ENCODE peak calls at places on chromosomes 13 and 19, in six cellular contexts. W, G, R, T, P and D are unnamed samples. For H3K9me3, the result is how much of the 10 kb centered on the place peaks cover.

GRCh38 chr13:43800828-43801227 is 14.1 kb upstream of the ENOX1 start:
- DNase-seq in W (no peak), G (no peak), R (no peak), T (no peak), P (no peak), D (no peak)

GRCh38 chr13:42377640-42378382 is 105.9 kb downstream of the AKAP11 start:
- DNase-seq in W (no peak), G (no peak), R (no peak), T (no peak), P (no peak), D (no peak)

GRCh38 chr19:39410620-39411005 is 1.9 kb upstream of the PLEKHG2 start:
- DNase-seq in W (no peak), G (peak), R (no peak), T (no peak), P (no peak), D (no peak)

GRCh38 chr19:2059422-2060201 is 8.6 kb upstream of the MKNK2 start:
- DNase-seq in W (no peak), G (peak), R (peak), T (no peak), P (no peak), D (peak)

GRCh38 chr19:6740589-6741348 is 1.3 kb downstream of the TRIP10 start:
- DNase-seq in W (no peak), G (peak), R (peak), T (no peak), P (peak), D (peak)

GRCh38 chr19:24052811-24053210 is 34.2 kb upstream of the ZNF254 start:
- DNase-seq in W (no peak), G (no peak), R (no peak), T (no peak), P (no peak), D (no peak)

GRCh38 chr19:10538204-10538603 is 5.5 kb upstream of the ATG4D start:
- DNase-seq in W (no peak), G (no peak), R (no peak), T (no peak), P (no peak), D (no peak)

GRCh38 chr19:2046046-2046907 is 4.8 kb downstream of the MKNK2 start:
- DNase-seq in W (no peak), G (no peak), R (no peak), T (no peak), P (no peak), D (no peak)

GRCh38 chr19:11378319-11379189 is 4.1 kb downstream of the SWSAP1 start:
- DNase-seq in W (no peak), G (peak), R (peak), T (no peak), P (peak), D (peak)

GRCh38 chr13:46057251-46058015 is 4.9 kb upstream of the ZC3H13 start:
- DNase-seq in W (no peak), G (no peak), R (no peak), T (no peak), P (no peak), D (no peak)

GRCh38 chr13:91162180-91162579 is 185.3 kb upstream of the MIR17HG start:
- DNase-seq in W (no peak), G (no peak), R (no peak), T (no peak), P (no peak), D (no peak)

GRCh38 chr19:11451942-11452813 is 16.7 kb downstream of the PRKCSH start:
- DNase-seq in W (no peak), G (no peak), R (no peak), T (no peak), P (no peak), D (no peak)

DNA sequence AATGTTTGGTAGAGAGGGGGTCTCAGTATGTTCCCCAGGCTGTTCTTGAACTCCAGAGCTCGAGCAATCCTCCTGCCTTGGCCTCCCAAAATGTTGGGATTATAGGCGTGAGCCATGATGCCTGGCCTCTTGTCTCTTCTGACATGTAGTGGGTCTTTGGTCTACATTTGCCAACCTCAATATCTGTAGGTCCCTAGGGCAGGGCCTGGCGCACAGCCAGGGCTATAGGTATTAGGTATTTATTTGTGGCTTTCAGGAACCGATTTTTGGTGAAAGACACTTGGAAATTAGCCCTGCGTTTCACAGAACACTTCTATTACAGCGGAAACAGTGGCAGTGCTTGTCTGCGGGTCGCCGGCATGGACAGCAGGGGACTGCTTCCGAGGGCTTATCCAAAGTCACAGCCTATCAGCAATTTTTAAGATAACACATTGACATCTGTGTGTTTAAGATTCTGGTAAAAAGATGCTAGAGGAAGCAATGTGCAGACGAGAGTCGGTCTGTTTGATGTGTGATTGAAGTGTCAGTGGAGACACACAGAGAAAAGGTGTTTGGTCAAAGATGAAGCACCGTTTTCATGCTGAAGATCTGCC is 14.5 kb downstream of the ZNF536 start:
- DNase-seq in W (no peak), G (no peak), R (no peak), T (no peak), P (no peak), D (no peak)
- H3K9me3 ChIP-seq in W (under half), G (under half), R (under half), T (under half), P (under half), D (under half)

GRCh38 chr19:52221831-52222375 is 32.1 kb downstream of the PPP2R1A start:
- DNase-seq in W (no peak), G (no peak), R (no peak), T (no peak), P (no peak), D (no peak)
- H3K9me3 ChIP-seq in W (under half), G (under half), R (under half), T (under half), P (under half), D (under half)

GRCh38 chr19:51993422-51993821 is 6.8 kb upstream of the ZNF350 start:
- DNase-seq in W (no peak), G (no peak), R (no peak), T (no peak), P (no peak), D (no peak)
- H3K9me3 ChIP-seq in W (half or more), G (half or more), R (half or more), T (half or more), P (half or more), D (under half)

GRCh38 chr13:95714142-95714832 is 37.3 kb downstream of the DNAJC3 start:
- DNase-seq in W (no peak), G (no peak), R (no peak), T (no peak), P (no peak), D (no peak)
- H3K9me3 ChIP-seq in W (under half), G (under half), R (under half), T (under half), P (under half), D (under half)

DNA sequence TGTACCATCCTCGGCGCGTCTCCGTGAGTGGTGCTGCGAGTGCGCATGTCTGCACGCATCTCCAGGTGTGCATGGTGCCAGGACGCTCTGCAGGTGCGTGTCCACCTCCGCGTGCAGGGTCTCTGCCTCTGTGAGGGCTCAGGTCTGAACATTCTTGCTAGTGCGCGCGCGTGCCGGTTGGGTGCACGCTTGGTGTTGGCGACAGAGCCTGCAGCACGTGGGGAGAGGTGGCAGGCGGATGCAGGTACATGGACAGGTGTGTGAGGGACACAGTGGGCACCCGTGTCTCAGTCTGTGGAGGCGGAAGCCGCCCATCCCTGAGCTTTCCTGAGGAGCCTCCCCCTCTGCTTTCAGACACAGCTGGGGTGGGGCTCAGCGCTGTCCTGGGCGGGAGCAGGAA is 4.9 kb upstream of the OR10H2 start:
- DNase-seq in W (no peak), G (no peak), R (no peak), T (no peak), P (no peak), D (no peak)
- H3K9me3 ChIP-seq in W (under half), G (under half), R (under half), T (under half), P (under half), D (under half)

GRCh38 chr19:58009666-58010301 is 7.2 kb upstream of the ZNF606 start:
- DNase-seq in W (no peak), G (peak), R (peak), T (no peak), P (peak), D (peak)
- H3K9me3 ChIP-seq in W (half or more), G (under half), R (half or more), T (half or more), P (half or more), D (under half)

DNA sequence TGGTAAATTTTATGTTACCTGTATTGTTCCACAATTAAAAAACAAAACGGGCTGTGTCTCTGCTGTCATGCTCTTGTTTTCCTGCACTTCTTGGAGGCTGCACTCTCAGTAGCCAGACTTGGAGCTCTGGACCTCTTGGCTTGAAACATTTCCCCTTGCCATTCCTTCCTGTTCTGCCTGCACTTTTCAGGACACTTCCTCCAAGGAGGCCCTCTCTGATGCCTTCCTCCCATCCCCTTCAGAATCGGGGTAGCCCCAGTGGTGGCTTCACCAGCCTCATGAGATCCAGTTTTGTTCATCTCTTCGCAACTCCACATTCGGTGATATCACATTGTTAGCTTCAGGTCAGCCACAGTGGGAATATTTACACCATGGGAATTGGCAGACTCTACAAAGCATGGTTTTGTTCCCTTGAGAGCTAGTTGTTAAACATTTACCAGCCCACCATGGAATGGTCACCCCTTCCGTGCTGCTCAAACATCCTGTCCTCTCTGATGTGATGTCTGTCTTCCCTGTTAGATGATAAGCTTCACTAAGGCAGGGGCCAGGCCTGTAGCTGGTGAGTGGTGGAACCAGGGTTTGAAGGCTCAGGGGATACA is 40.2 kb upstream of the PEG3 start:
- DNase-seq in W (no peak), G (no peak), R (no peak), T (no peak), P (no peak), D (no peak)
- H3K9me3 ChIP-seq in W (half or more), G (under half), R (under half), T (under half), P (under half), D (under half)

DNA sequence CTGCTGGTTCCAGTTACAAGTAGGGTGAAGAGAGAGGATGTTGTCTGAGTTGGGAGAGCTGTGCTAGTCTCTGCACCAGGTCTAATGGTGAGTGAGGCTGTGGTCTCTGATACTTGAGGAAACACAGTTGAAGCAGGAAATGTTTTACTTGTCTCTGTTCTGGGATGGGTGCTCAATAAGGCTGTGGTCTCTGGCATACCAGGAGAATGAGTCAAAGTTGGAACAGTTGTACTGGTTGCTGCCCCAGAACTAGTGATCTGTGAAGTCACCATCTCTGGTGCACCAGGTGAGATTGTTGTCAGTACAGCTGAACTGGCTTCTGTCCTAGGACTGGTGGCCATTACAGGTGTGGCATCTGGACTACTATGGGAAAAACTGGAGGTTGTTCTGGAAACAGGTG is 74.7 kb downstream of the MUC16 start:
- DNase-seq in W (no peak), G (no peak), R (no peak), T (no peak), P (no peak), D (no peak)
- H3K9me3 ChIP-seq in W (under half), G (under half), R (under half), T (under half), P (under half), D (under half)

GRCh38 chr19:15449620-15450527 is at the start of gene WIZ:
- DNase-seq in W (peak), G (peak), R (peak), T (peak), P (peak), D (peak)
- H3K9me3 ChIP-seq in W (under half), G (under half), R (under half), T (under half), P (under half), D (under half)